ENCODE peak calls at places on chromosomes 6 and 20, in ten cellular contexts. X, Z, P, J, U, L, I, T, W and A are unnamed samples.
A peak's percentile ranks its signal among the peaks of the same experiment; 100 is the strongest.

GRCh38 chr6:49151461-49151860 is 311.6 kb downstream of the MMUT start:
- DNase-seq in X (no peak), Z (no peak), P (no peak), J (no peak), U (no peak), L (no peak), I (no peak), T (no peak), W (no peak), A (no peak)

GRCh38 chr20:50580016-50580747 is 70.0 kb downstream of the PTPN1 start:
- DNase-seq in X (peak; percentile 80), Z (peak; percentile 91), P (peak; percentile 43), J (no peak), U (peak; percentile 92), L (no peak), I (peak; percentile 77), T (peak; percentile 42), W (no peak), A (peak; percentile 69)

GRCh38 chr6:105077592-105078463 is 102.0 kb downstream of the POPDC3 start:
- DNase-seq in X (no peak), Z (no peak), P (peak; percentile 40), J (peak; percentile 32), U (peak; percentile 31), L (peak; percentile 18), I (peak; percentile 71), T (peak; percentile 44), W (no peak), A (peak; percentile 78)

GRCh38 chr20:4956200-4956810 is 45.0 kb downstream of the SLC23A2 start:
- DNase-seq in X (no peak), Z (no peak), P (peak; percentile 47), J (peak; percentile 34), U (peak; percentile 61), L (no peak), I (peak; percentile 86), T (peak; percentile 34), W (no peak), A (peak; percentile 71)

GRCh38 chr6:76681781-76682180 is 609.3 kb upstream of the IMPG1 start:
- DNase-seq in X (no peak), Z (no peak), P (peak; percentile 3), J (no peak), U (no peak), L (no peak), I (no peak), T (no peak), W (no peak), A (peak; percentile 45)

GRCh38 chr6:41818271-41819054 is 31.0 kb downstream of the TOMM6 start:
- DNase-seq in X (no peak), Z (no peak), P (no peak), J (no peak), U (no peak), L (no peak), I (no peak), T (no peak), W (no peak), A (peak; percentile 5)

GRCh38 chr20:2745060-2745910 is 52.7 kb downstream of the EBF4 start:
- DNase-seq in X (no peak), Z (no peak), P (no peak), J (no peak), U (no peak), L (no peak), I (no peak), T (no peak), W (no peak), A (no peak)

GRCh38 chr6:100426241-100426640 is 38.5 kb downstream of the SIM1 start:
- DNase-seq in X (no peak), Z (no peak), P (no peak), J (no peak), U (no peak), L (no peak), I (no peak), T (no peak), W (no peak), A (no peak)

GRCh38 chr6:53975966-53976610 is 135.2 kb upstream of the MLIP start:
- DNase-seq in X (no peak), Z (no peak), P (peak; percentile 78), J (no peak), U (no peak), L (peak; percentile 75), I (no peak), T (no peak), W (no peak), A (no peak)

DNA sequence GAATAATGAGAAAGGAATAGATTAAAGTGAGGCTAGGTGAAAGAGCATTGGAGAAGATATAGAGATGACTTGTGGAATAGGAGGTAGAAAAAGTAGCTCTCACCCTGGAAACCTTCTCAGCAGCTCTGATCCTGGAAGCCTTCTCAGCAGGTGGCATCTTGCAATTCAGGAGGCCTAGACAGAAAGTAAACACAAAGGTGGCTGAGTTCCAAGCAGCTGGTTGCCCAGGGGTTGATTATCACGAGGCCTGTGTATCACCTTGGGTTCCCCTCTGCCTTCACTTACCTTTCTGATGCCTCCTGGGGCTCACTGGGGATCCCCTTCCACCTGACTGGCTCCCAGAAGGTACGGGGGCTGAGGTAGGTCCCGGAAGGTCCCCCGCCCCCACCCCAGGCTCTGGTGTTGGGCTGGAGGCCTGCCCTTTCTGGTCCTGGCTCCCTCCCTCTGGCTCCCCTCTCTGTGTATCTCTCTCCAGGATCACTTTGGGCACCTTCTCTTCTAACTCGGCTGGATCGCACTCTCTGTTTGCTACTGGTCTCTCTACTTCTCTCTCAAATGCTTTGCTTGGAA is 9.7 kb downstream of the MDC1 start:
- DNase-seq in X (no peak), Z (no peak), P (no peak), J (no peak), U (no peak), L (no peak), I (no peak), T (no peak), W (no peak), A (no peak)
- H3K9ac ChIP-seq in X (no peak overlapping the region), Z (no peak overlapping the region), P (no peak overlapping the region), J (no peak overlapping the region), U (no peak overlapping the region), L (no peak overlapping the region), I (no peak overlapping the region), T (no peak overlapping the region), W (no peak overlapping the region), A (no peak overlapping the region)

GRCh38 chr20:63285636-63286615 is 7.1 kb upstream of the COL20A1 start:
- DNase-seq in X (no peak), Z (no peak), P (no peak), J (no peak), U (no peak), L (no peak), I (no peak), T (no peak), W (no peak), A (no peak)

GRCh38 chr20:63283397-63284082 is 9.4 kb upstream of the COL20A1 start:
- DNase-seq in X (no peak), Z (no peak), P (no peak), J (no peak), U (no peak), L (no peak), I (no peak), T (no peak), W (no peak), A (no peak)

GRCh38 chr20:63284981-63285524 is 7.9 kb upstream of the COL20A1 start:
- DNase-seq in X (no peak), Z (no peak), P (no peak), J (no peak), U (no peak), L (no peak), I (no peak), T (no peak), W (no peak), A (no peak)

GRCh38 chr20:63284083-63284440 is 8.9 kb upstream of the COL20A1 start:
- DNase-seq in X (no peak), Z (no peak), P (no peak), J (no peak), U (no peak), L (no peak), I (no peak), T (no peak), W (no peak), A (no peak)

DNA sequence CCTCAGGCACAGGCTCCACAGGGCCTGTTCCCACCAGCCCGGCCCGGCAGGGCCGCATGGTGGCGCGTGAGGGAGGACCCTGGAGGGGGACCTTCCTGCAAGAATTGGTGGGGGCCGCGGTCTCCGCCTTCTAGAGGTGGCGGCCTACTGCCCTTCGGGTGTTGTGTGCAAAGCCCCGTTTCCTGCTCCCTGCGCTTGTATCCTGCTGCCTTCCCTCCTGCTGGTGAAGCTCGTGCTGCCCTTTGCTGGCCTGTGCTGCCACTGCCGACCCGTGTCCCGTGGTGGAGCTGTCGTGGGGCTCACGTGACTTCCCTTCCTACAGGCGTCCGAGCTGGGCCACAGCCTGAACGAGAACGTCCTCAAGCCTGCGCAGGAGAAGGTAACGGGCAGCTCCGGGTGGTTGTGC is 8.4 kb upstream of the COL20A1 start:
- DNase-seq in X (no peak), Z (no peak), P (no peak), J (no peak), U (no peak), L (no peak), I (no peak), T (no peak), W (no peak), A (no peak)
- H4K20me1 ChIP-seq in X (no peaks in the 10 kb centered on the region), Z (peaks cover 15% of the 10 kb centered on the region), P (no peaks in the 10 kb centered on the region), J (no peaks in the 10 kb centered on the region), U (peaks cover 4% of the 10 kb centered on the region), L (peaks cover 97% of the 10 kb centered on the region), I (no peaks in the 10 kb centered on the region), T (no peaks in the 10 kb centered on the region), W (peaks cover 3% of the 10 kb centered on the region), A (no peaks in the 10 kb centered on the region)

GRCh38 chr20:38651562-38651961 is 50.0 kb downstream of the ARHGAP40 start:
- DNase-seq in X (no peak), Z (no peak), P (no peak), J (no peak), U (no peak), L (no peak), I (no peak), T (no peak), W (no peak), A (no peak)

GRCh38 chr20:38651154-38651553 is 49.5 kb downstream of the ARHGAP40 start:
- DNase-seq in X (no peak), Z (no peak), P (no peak), J (no peak), U (no peak), L (no peak), I (peak; percentile 21), T (no peak), W (no peak), A (no peak)

GRCh38 chr20:38645980-38646858 is 44.6 kb downstream of the ARHGAP40 start:
- DNase-seq in X (peak; percentile 87), Z (peak; percentile 98), P (peak; percentile 49), J (peak; percentile 53), U (peak; percentile 93), L (peak; percentile 21), I (peak; percentile 83), T (peak; percentile 43), W (peak; percentile 9), A (peak; percentile 80)

GRCh38 chr20:38650010-38650409 is 48.4 kb downstream of the ARHGAP40 start:
- DNase-seq in X (no peak), Z (no peak), P (no peak), J (no peak), U (no peak), L (no peak), I (no peak), T (no peak), W (no peak), A (no peak)

GRCh38 chr20:38649275-38649891 is 47.8 kb downstream of the ARHGAP40 start:
- DNase-seq in X (peak; percentile 61), Z (peak; percentile 66), P (peak; percentile 11), J (no peak), U (peak; percentile 72), L (peak; percentile 6), I (peak; percentile 48), T (no peak), W (no peak), A (peak; percentile 36)
- H3K9ac ChIP-seq in X (no peak overlapping the region), Z (no peak overlapping the region), P (no peak overlapping the region), J (no peak overlapping the region), U (no peak overlapping the region), L (no peak overlapping the region), I (no peak overlapping the region), T (no peak overlapping the region), W (no peak overlapping the region), A (no peak overlapping the region)

GRCh38 chr6:7110092-7110792 is 2.5 kb downstream of the RREB1 start:
- DNase-seq in X (no peak), Z (no peak), P (no peak), J (no peak), U (no peak), L (no peak), I (peak; percentile 17), T (no peak), W (no peak), A (no peak)
- H4K20me1 ChIP-seq in X (peaks cover 3% of the 10 kb centered on the region), Z (peaks cover 16% of the 10 kb centered on the region), P (peaks cover 6% of the 10 kb centered on the region), J (no peaks in the 10 kb centered on the region), U (peaks cover 56% of the 10 kb centered on the region), L (peaks cover 60% of the 10 kb centered on the region), I (peaks cover 46% of the 10 kb centered on the region), T (no peaks in the 10 kb centered on the region), W (peaks cover under 1% of the 10 kb centered on the region), A (peaks cover 9% of the 10 kb centered on the region)